ENCODE peak calls at places on chromosomes 6 and 20, in five cellular contexts. One of them, this sample, is unnamed.
A peak's percentile ranks its signal among the peaks of the same experiment; 100 is the strongest.

GRCh38 chr20:43029161-43029560 is 160.5 kb downstream of the PTPRT start:
- DNase-seq in HepG2: no peak
- DNase-seq in GM12878: no peak
- DNase-seq in H1: no peak
- DNase-seq in K562: no peak
- DNase-seq in this sample: no peak

GRCh38 chr6:44216677-44217331 is at the start of gene MYMX:
- DNase-seq in HepG2: no peak
- DNase-seq in GM12878: no peak
- DNase-seq in H1: no peak
- DNase-seq in K562: peak; percentile 48
- DNase-seq in this sample: no peak

GRCh38 chr6:23663652-23664051 is 462.4 kb upstream of the NRSN1 start:
- DNase-seq in HepG2: no peak
- DNase-seq in GM12878: no peak
- DNase-seq in H1: no peak
- DNase-seq in K562: no peak
- DNase-seq in this sample: peak; percentile 70

GRCh38 chr20:4519530-4519929 is 202.2 kb upstream of the PRND start:
- DNase-seq in HepG2: no peak
- DNase-seq in GM12878: no peak
- DNase-seq in H1: no peak
- DNase-seq in K562: peak; percentile 17
- DNase-seq in this sample: peak; percentile 15

GRCh38 chr20:37911838-37912273 is 8.9 kb downstream of the VSTM2L start:
- DNase-seq in HepG2: no peak
- DNase-seq in GM12878: no peak
- DNase-seq in H1: no peak
- DNase-seq in K562: peak; percentile 42
- DNase-seq in this sample: peak; percentile 80

GRCh38 chr20:53708129-53708968 is 114.7 kb upstream of the ZNF217 start:
- DNase-seq in HepG2: no peak
- DNase-seq in GM12878: peak; percentile 94
- DNase-seq in H1: no peak
- DNase-seq in K562: no peak
- DNase-seq in this sample: no peak

GRCh38 chr20:25273046-25273445 is 25.2 kb downstream of the PYGB start:
- DNase-seq in HepG2: no peak
- DNase-seq in GM12878: no peak
- DNase-seq in H1: no peak
- DNase-seq in K562: no peak
- DNase-seq in this sample: no peak

GRCh38 chr6:14436593-14436992 is 319.0 kb downstream of the CD83 start:
- DNase-seq in HepG2: no peak
- DNase-seq in GM12878: no peak
- DNase-seq in H1: no peak
- DNase-seq in K562: no peak
- DNase-seq in this sample: no peak

GRCh38 chr6:13696226-13696625 is 15.4 kb downstream of the RANBP9 start:
- DNase-seq in HepG2: no peak
- DNase-seq in GM12878: no peak
- DNase-seq in H1: no peak
- DNase-seq in K562: no peak
- DNase-seq in this sample: no peak

GRCh38 chr20:11676618-11677289 is 240.9 kb upstream of the BTBD3 start:
- DNase-seq in HepG2: peak; percentile 62
- DNase-seq in GM12878: no peak
- DNase-seq in H1: no peak
- DNase-seq in K562: peak; percentile 7
- DNase-seq in this sample: peak; percentile 67

GRCh38 chr6:48535569-48535968 is 424.6 kb upstream of the PTCHD4 start:
- DNase-seq in HepG2: no peak
- DNase-seq in GM12878: no peak
- DNase-seq in H1: no peak
- DNase-seq in K562: no peak
- DNase-seq in this sample: no peak

GRCh38 chr20:43744121-43744520 is 17.3 kb upstream of the GTSF1L start:
- DNase-seq in HepG2: no peak
- DNase-seq in GM12878: no peak
- DNase-seq in H1: no peak
- DNase-seq in K562: no peak
- DNase-seq in this sample: no peak

GRCh38 chr6:117674503-117674902 is 766 bp upstream of the NUS1 start:
- DNase-seq in HepG2: no peak
- DNase-seq in GM12878: no peak
- DNase-seq in H1: no peak
- DNase-seq in K562: no peak
- DNase-seq in this sample: no peak

GRCh38 chr6:63640062-63640461 is 4.5 kb downstream of the PHF3 start:
- DNase-seq in HepG2: no peak
- DNase-seq in GM12878: no peak
- DNase-seq in H1: no peak
- DNase-seq in K562: no peak
- DNase-seq in this sample: no peak

GRCh38 chr6:144302701-144303351 is 17.7 kb downstream of the UTRN start:
- DNase-seq in HepG2: peak; percentile 58
- DNase-seq in GM12878: no peak
- DNase-seq in H1: no peak
- DNase-seq in K562: no peak
- DNase-seq in this sample: no peak

GRCh38 chr6:42402184-42402583 is 49.5 kb downstream of the TRERF1 start:
- DNase-seq in HepG2: no peak
- DNase-seq in GM12878: peak; percentile 74
- DNase-seq in H1: no peak
- DNase-seq in K562: no peak
- DNase-seq in this sample: peak; percentile 30

GRCh38 chr6:163354085-163354484 is 60.4 kb upstream of the QKI start:
- DNase-seq in HepG2: no peak
- DNase-seq in GM12878: no peak
- DNase-seq in H1: no peak
- DNase-seq in K562: no peak
- DNase-seq in this sample: no peak

GRCh38 chr6:149859368-149859767 is 4.8 kb downstream of the LRP11 start:
- DNase-seq in HepG2: peak; percentile 90
- DNase-seq in GM12878: no peak
- DNase-seq in H1: no peak
- DNase-seq in K562: no peak
- DNase-seq in this sample: no peak

GRCh38 chr6:20900396-20901160 is 366.3 kb downstream of the CDKAL1 start:
- DNase-seq in HepG2: no peak
- DNase-seq in GM12878: no peak
- DNase-seq in H1: no peak
- DNase-seq in K562: no peak
- DNase-seq in this sample: no peak

GRCh38 chr6:20605581-20605980 is 71.3 kb downstream of the CDKAL1 start:
- DNase-seq in HepG2: no peak
- DNase-seq in GM12878: no peak
- DNase-seq in H1: no peak
- DNase-seq in K562: no peak
- DNase-seq in this sample: no peak

GRCh38 chr6:142302427-142303190 is 802 bp downstream of the ADGRG6 start:
- DNase-seq in HepG2: peak; percentile 55
- DNase-seq in GM12878: no peak
- DNase-seq in H1: no peak
- DNase-seq in K562: no peak
- DNase-seq in this sample: no peak

DNA sequence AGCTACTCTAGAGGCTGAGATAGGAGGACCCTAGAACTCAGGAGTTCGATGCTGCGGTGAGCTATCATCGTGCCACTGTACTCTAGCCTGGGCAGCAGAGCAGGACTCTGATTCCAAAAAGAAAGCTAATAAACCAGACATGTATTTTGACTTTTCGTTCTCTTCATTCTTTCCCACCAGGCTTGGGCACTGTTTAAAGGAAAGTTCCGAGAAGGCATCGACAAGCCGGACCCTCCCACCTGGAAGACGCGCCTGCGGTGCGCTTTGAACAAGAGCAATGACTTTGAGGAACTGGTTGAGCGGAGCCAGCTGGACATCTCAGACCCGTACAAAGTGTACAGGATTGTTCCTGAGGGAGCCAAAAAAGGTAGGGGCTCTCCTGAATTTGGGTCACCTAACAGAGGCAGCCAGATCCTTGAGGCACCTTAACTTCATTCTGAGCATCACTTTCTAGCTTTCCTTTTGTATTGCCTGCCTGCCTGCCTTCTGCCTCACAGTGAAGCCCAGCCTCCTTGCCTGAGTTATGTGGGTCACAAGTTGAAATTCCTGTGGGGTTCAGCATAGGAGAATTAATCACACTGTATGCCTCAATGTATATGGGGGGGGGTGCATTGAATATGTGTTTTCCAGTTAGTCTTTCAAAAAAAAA is 3.2 kb downstream of the IRF4 start:
- DNase-seq in HepG2: no peak
- DNase-seq in GM12878: no peak
- DNase-seq in H1: no peak
- DNase-seq in K562: no peak
- DNase-seq in this sample: no peak
- H4K20me1 ChIP-seq in HepG2: peaks cover 3% of the 10 kb centered on the region
- H4K20me1 ChIP-seq in GM12878: peaks cover 25% of the 10 kb centered on the region
- H4K20me1 ChIP-seq in H1: peaks cover 9% of the 10 kb centered on the region
- H4K20me1 ChIP-seq in K562: no peaks in the 10 kb centered on the region
- H4K20me1 ChIP-seq in this sample: no peaks in the 10 kb centered on the region

GRCh38 chr6:111844921-111845320 is 28.3 kb downstream of the FYN start:
- DNase-seq in HepG2: peak; percentile 32
- DNase-seq in GM12878: no peak
- DNase-seq in H1: no peak
- DNase-seq in K562: no peak
- DNase-seq in this sample: no peak

GRCh38 chr6:111846061-111846460 is 27.2 kb downstream of the FYN start:
- DNase-seq in HepG2: no peak
- DNase-seq in GM12878: no peak
- DNase-seq in H1: no peak
- DNase-seq in K562: no peak
- DNase-seq in this sample: no peak

GRCh38 chr6:111844376-111844775 is 28.9 kb downstream of the FYN start:
- DNase-seq in HepG2: no peak
- DNase-seq in GM12878: no peak
- DNase-seq in H1: no peak
- DNase-seq in K562: no peak
- DNase-seq in this sample: no peak

GRCh38 chr6:111846511-111847409 is 26.5 kb downstream of the FYN start:
- DNase-seq in HepG2: no peak
- DNase-seq in GM12878: no peak
- DNase-seq in H1: no peak
- DNase-seq in K562: no peak
- DNase-seq in this sample: no peak

GRCh38 chr6:111845441-111845871 is 27.8 kb downstream of the FYN start:
- DNase-seq in HepG2: peak; percentile 47
- DNase-seq in GM12878: no peak
- DNase-seq in H1: no peak
- DNase-seq in K562: no peak
- DNase-seq in this sample: no peak
- TF ChIP-seq TAF1 in HepG2: no peak
- TF ChIP-seq TAF1 in GM12878: no peak
- TF ChIP-seq TAF1 in H1: no peak
- TF ChIP-seq TAF1 in K562: no peak
- TF ChIP-seq TAF1 in this sample: no peak

DNA sequence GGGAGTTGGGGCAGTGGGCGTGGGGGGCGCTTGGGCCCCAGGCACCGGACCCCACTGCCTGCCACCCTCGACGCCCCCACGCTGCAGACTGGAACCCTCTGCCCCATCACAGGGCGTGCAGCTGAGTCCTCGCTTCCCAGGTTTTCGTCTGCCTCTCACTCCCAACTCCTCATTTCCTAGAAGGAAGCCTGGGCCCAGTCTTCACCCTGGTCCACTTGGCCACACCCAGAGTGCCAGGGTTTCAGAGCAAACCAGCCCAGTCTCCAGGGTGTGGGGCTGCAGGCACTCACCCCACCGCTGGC is 30.3 kb downstream of the FRMD1 start:
- DNase-seq in HepG2: no peak
- DNase-seq in GM12878: no peak
- DNase-seq in H1: no peak
- DNase-seq in K562: no peak
- DNase-seq in this sample: no peak
- H3K4me1 ChIP-seq in HepG2: peaks cover 7% of the 10 kb centered on the region
- H3K4me1 ChIP-seq in GM12878: no peaks in the 10 kb centered on the region
- H3K4me1 ChIP-seq in H1: no peaks in the 10 kb centered on the region
- H3K4me1 ChIP-seq in K562: no peaks in the 10 kb centered on the region
- H3K4me1 ChIP-seq in this sample: no peaks in the 10 kb centered on the region

GRCh38 chr20:45940053-45940452 is 5.6 kb downstream of the PCIF1 start:
- DNase-seq in HepG2: no peak
- DNase-seq in GM12878: no peak
- DNase-seq in H1: no peak
- DNase-seq in K562: no peak
- DNase-seq in this sample: no peak

GRCh38 chr20:45938727-45939438 is 4.4 kb downstream of the PCIF1 start:
- DNase-seq in HepG2: no peak
- DNase-seq in GM12878: no peak
- DNase-seq in H1: peak; percentile 58
- DNase-seq in K562: no peak
- DNase-seq in this sample: no peak

GRCh38 chr20:45940469-45940868 is 6.0 kb downstream of the PCIF1 start:
- DNase-seq in HepG2: no peak
- DNase-seq in GM12878: no peak
- DNase-seq in H1: no peak
- DNase-seq in K562: no peak
- DNase-seq in this sample: no peak

GRCh38 chr20:45935416-45936046 is 1.0 kb downstream of the PCIF1 start:
- DNase-seq in HepG2: no peak
- DNase-seq in GM12878: no peak
- DNase-seq in H1: no peak
- DNase-seq in K562: no peak
- DNase-seq in this sample: peak; percentile 23

GRCh38 chr20:45937765-45938164 is 3.3 kb downstream of the PCIF1 start:
- DNase-seq in HepG2: no peak
- DNase-seq in GM12878: no peak
- DNase-seq in H1: no peak
- DNase-seq in K562: no peak
- DNase-seq in this sample: no peak
- H4K20me1 ChIP-seq in HepG2: no peaks in the 10 kb centered on the region
- H4K20me1 ChIP-seq in GM12878: no peaks in the 10 kb centered on the region
- H4K20me1 ChIP-seq in H1: peaks cover under 1% of the 10 kb centered on the region
- H4K20me1 ChIP-seq in K562: peaks cover 27% of the 10 kb centered on the region
- H4K20me1 ChIP-seq in this sample: peaks cover 20% of the 10 kb centered on the region

DNA sequence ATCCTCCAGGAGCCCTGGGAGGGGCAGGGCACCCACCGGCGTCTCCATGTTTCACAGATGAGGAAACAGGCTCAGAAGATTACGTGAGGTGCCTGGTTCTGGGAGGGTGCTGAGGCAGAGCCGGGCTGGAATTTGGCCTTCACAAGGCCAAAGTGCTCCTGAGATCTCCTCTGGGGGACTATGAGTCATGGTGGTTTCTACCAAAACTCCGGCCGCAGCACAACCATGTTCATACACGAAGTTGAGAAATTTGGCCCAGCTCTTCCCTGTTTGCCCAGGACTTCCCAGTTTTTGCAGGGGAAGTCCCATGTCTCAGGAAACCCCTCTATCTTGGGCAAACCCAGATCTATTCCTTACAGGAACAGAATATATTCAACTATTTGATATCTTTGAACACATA is 172.9 kb upstream of the CDYL start:
- DNase-seq in HepG2: no peak
- DNase-seq in GM12878: no peak
- DNase-seq in H1: no peak
- DNase-seq in K562: no peak
- DNase-seq in this sample: no peak
- TF ChIP-seq TAF1 in HepG2: no peak
- TF ChIP-seq TAF1 in GM12878: no peak
- TF ChIP-seq TAF1 in H1: no peak
- TF ChIP-seq TAF1 in K562: no peak
- TF ChIP-seq TAF1 in this sample: no peak

GRCh38 chr20:49403911-49404310 is 78.6 kb downstream of the KCNB1 start:
- DNase-seq in HepG2: no peak
- DNase-seq in GM12878: no peak
- DNase-seq in H1: no peak
- DNase-seq in K562: no peak
- DNase-seq in this sample: no peak
- H3K4me1 ChIP-seq in HepG2: no peaks in the 10 kb centered on the region
- H3K4me1 ChIP-seq in GM12878: no peaks in the 10 kb centered on the region
- H3K4me1 ChIP-seq in H1: no peaks in the 10 kb centered on the region
- H3K4me1 ChIP-seq in K562: no peaks in the 10 kb centered on the region
- H3K4me1 ChIP-seq in this sample: no peaks in the 10 kb centered on the region